ENCODE peak calls at places on chromosomes 1 and 21, in nine cellular contexts. F, E, U, V, Y, S, Z, M and H are unnamed samples.

GRCh38 chr1:224624432-224624831 is 8.3 kb downstream of the CNIH3 start:
- DNase-seq in F (no peak), E (no peak), U (no peak), V (no peak), Y (no peak), S (no peak), Z (no peak), M (no peak), H (no peak)

GRCh38 chr1:218772575-218772974 is 401.1 kb upstream of the LYPLAL1 start:
- DNase-seq in F (no peak), E (no peak), U (no peak), V (no peak), Y (no peak), S (peak; percentile 8), Z (no peak), M (no peak), H (no peak)

GRCh38 chr1:101284021-101284420 is 47.2 kb downstream of the S1PR1 start:
- DNase-seq in F (no peak), E (no peak), U (peak; percentile 54), V (no peak), Y (no peak), S (no peak), Z (no peak), M (no peak), H (no peak)

GRCh38 chr1:168892945-168893344 is 163.9 kb upstream of the DPT start:
- DNase-seq in F (no peak), E (no peak), U (no peak), V (no peak), Y (no peak), S (no peak), Z (no peak), M (no peak), H (no peak)

GRCh38 chr21:32463367-32463766 is 50.9 kb downstream of the EVA1C start:
- DNase-seq in F (no peak), E (no peak), U (no peak), V (peak; percentile 8), Y (no peak), S (no peak), Z (no peak), M (no peak), H (peak; percentile 19)

GRCh38 chr1:6473974-6474814 is 8.2 kb upstream of the TNFRSF25 start:
- DNase-seq in F (no peak), E (no peak), U (no peak), V (no peak), Y (no peak), S (no peak), Z (no peak), M (peak; percentile 76), H (no peak)

GRCh38 chr21:45892156-45892919 is 89.2 kb upstream of the COL6A1 start:
- DNase-seq in F (no peak), E (no peak), U (peak; percentile 17), V (peak; percentile 91), Y (no peak), S (no peak), Z (no peak), M (no peak), H (peak; percentile 75)

GRCh38 chr1:24074196-24074595 is 37.7 kb downstream of the MYOM3 start:
- DNase-seq in F (no peak), E (no peak), U (no peak), V (peak; percentile 39), Y (no peak), S (no peak), Z (no peak), M (no peak), H (peak; percentile 50)

GRCh38 chr1:99634971-99635624 is 10.8 kb upstream of the PALMD start:
- DNase-seq in F (no peak), E (no peak), U (no peak), V (no peak), Y (no peak), S (no peak), Z (no peak), M (no peak), H (no peak)

GRCh38 chr21:14956826-14957225 is 108.0 kb downstream of the NRIP1 start:
- DNase-seq in F (no peak), E (no peak), U (no peak), V (no peak), Y (no peak), S (peak; percentile 16), Z (no peak), M (no peak), H (no peak)

GRCh38 chr1:222546548-222547259 is 1.2 kb downstream of the HHIPL2 start:
- DNase-seq in F (peak; percentile 33), E (no peak), U (no peak), V (no peak), Y (no peak), S (peak; percentile 46), Z (no peak), M (no peak), H (no peak)

GRCh38 chr1:74673351-74674111 is at the start of gene ERICH3:
- DNase-seq in F (peak; percentile 47), E (peak; percentile 39), U (no peak), V (peak; percentile 56), Y (peak; percentile 34), S (no peak), Z (peak; percentile 66), M (no peak), H (no peak)

GRCh38 chr1:233319272-233319671 is 8.3 kb upstream of the MAP3K21 start:
- DNase-seq in F (no peak), E (no peak), U (no peak), V (no peak), Y (no peak), S (no peak), Z (no peak), M (no peak), H (no peak)

DNA sequence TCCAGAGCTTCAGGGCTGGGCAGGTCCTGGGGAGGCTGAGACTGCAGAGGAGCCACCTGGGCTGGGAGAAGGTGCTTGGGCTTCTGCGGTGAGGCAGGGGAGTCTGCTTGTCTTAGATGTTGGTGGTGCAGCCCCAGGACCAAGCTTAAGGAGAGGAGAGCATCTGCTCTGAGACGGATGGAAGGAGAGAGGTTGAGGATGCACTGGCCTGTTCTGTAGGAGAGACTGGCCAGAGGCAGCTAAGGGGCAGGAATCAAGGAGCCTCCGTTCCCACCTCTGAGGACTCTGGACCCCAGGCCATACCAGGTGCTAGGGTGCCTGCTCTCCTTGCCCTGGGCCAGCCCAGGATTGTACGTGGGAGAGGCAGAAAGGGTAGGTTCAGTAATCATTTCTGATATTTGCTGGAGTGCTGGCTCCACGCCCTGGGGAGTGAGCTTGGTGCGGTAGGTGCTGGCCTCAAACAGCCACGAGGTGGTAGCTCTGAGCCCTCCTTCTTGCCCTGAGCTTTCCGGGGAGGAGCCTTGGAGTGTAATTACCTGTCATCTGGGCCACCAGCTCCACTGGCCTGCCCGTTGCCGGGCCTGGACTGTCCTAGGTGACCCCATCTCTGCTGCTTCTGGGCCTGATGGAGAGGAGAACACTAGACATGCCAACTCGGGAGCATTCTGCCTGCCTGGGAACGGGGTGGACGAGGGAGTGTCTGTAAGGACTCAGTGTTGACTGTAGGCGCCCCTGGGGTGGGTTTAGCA is 9.3 kb downstream of the MYBPH start:
- DNase-seq in F (no peak), E (peak; percentile 41), U (no peak), V (peak; percentile 51), Y (no peak), S (no peak), Z (no peak), M (peak; percentile 54), H (no peak)
- TF ChIP-seq CTCF in F (no peak), E (peak; percentile 10), U (no peak), V (no peak), Y (no peak), S (peak; percentile 35), Z (peak; percentile 34), M (no peak), H (peak; percentile 8)

GRCh38 chr1:34896612-34897011 is 32.8 kb downstream of the DLGAP3 start:
- DNase-seq in F (no peak), E (no peak), U (no peak), V (no peak), Y (no peak), S (no peak), Z (no peak), M (no peak), H (no peak)
- TF ChIP-seq CTCF in F (no peak), E (no peak), U (no peak), V (no peak), Y (no peak), S (peak; percentile 9), Z (peak; percentile 46), M (no peak), H (peak; percentile 62)

DNA sequence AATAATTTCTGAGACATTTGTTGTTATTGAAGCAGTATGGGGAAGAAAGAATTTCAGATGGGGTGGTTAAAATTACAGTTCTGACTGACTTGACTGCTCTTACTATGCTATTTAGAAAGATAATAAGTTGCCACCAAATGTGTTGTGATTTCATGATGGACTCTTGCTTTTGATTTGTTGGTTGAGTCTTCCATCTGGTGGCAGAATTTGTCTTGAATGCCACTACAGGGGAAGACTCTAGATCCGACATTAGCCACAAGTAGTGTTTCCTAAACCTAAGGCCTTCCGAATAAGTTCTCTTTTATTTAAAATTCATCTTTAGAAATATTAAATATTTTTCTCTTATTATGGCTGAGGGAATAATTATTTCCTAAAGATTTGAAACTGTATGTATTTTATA is 190.9 kb upstream of the ADGRL4 start:
- DNase-seq in F (no peak), E (no peak), U (no peak), V (no peak), Y (no peak), S (no peak), Z (peak; percentile 55), M (no peak), H (no peak)
- TF ChIP-seq CTCF in F (peak; percentile 19), E (no peak), U (no peak), V (peak; percentile 48), Y (no peak), S (peak; percentile 24), Z (peak; percentile 70), M (no peak), H (peak; percentile 82)

GRCh38 chr21:33546076-33546475 is 3.2 kb downstream of the SON start:
- DNase-seq in F (no peak), E (no peak), U (no peak), V (no peak), Y (no peak), S (no peak), Z (no peak), M (no peak), H (no peak)

GRCh38 chr21:33541756-33542639 is at the start of gene GART:
- DNase-seq in F (peak; percentile 85), E (peak; percentile 82), U (peak; percentile 81), V (peak; percentile 96), Y (peak; percentile 90), S (no peak), Z (peak; percentile 94), M (peak; percentile 91), H (no peak)

GRCh38 chr21:33543505-33544129 is 779 bp downstream of the SON start:
- DNase-seq in F (peak; percentile 85), E (peak; percentile 53), U (no peak), V (peak; percentile 94), Y (peak; percentile 82), S (no peak), Z (no peak), M (no peak), H (no peak)

GRCh38 chr21:33542640-33543504 is at the start of gene SON:
- DNase-seq in F (peak; percentile 94), E (peak; percentile 96), U (peak; percentile 97), V (peak; percentile 99), Y (peak; percentile 98), S (peak; percentile 97), Z (peak; percentile 99), M (peak; percentile 98), H (peak; percentile 99)

DNA sequence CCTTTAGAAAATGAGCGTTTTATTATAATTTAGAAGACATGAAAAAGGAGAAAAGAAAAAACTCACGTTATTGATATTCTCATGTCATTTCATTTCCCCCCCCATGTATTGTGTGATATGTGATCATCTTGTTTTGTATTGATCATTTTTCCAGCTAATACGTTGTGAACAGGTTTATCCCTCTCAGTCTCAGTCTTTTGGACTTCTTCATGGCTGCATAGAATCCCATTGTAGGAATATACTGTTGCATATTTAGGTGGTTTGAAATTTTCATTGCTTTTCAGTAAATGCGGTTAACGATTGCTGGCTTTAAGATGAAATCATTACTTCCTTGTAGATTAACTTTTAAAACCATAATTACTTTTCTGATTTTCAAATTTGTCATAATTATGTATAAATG is 1.6 kb downstream of the SON start:
- DNase-seq in F (no peak), E (no peak), U (no peak), V (no peak), Y (no peak), S (no peak), Z (no peak), M (no peak), H (no peak)
- TF ChIP-seq CTCF in F (no peak), E (no peak), U (no peak), V (no peak), Y (no peak), S (no peak), Z (no peak), M (no peak), H (no peak)